ENCODE peak calls at places on chromosomes 12 and 14, in seven cellular contexts. C is transverse colon; R is small intestine; T is CD8-positive, alpha-beta memory T cell; S is keratinocyte; A is Panc1; L is psoas muscle. G is an unnamed sample.

GRCh38 chr12:48857278-48857994 is 5.5 kb upstream of the DDX23 start:
- DNase-seq in R (no peak), L (no peak), S (no peak), T (no peak), A (no peak), C (no peak), G (no peak)

GRCh38 chr14:25400607-25401206 is 350.8 kb upstream of the STXBP6 start:
- DNase-seq in C (peak; percentile 66), A (peak; percentile 15), T (no peak), L (no peak), R (peak; percentile 49), S (no peak), G (no peak)

GRCh38 chr12:58530421-58531067 is 389.8 kb downstream of the LRIG3 start:
- DNase-seq in L (no peak), C (no peak), T (no peak), R (no peak), A (no peak), S (no peak), G (no peak)

GRCh38 chr12:49043241-49043640 is 17.4 kb downstream of the KMT2D start:
- DNase-seq in C (no peak), S (no peak), T (no peak), L (no peak), A (no peak), R (no peak), G (no peak)

GRCh38 chr12:96425321-96425720 is 25.1 kb upstream of the CDK17 start:
- DNase-seq in S (no peak), C (no peak), A (no peak), L (no peak), R (no peak), T (no peak), G (no peak)

GRCh38 chr14:83847102-83847501 is 1682.8 kb upstream of the FLRT2 start:
- DNase-seq in A (no peak), S (no peak), R (no peak), C (no peak), T (no peak), L (no peak), G (no peak)

GRCh38 chr12:56988207-56988739 is 18.1 kb downstream of the ZBTB39 start:
- DNase-seq in A (no peak), C (no peak), L (no peak), R (no peak), S (no peak), T (no peak), G (no peak)

GRCh38 chr12:80412343-80412953 is 31.6 kb upstream of the PTPRQ start:
- DNase-seq in R (peak; percentile 27), C (no peak), L (no peak), T (no peak), A (peak; percentile 8), S (no peak), G (no peak)

GRCh38 chr14:100221419-100222218 is 17.3 kb upstream of the YY1 start:
- DNase-seq in L (no peak), C (peak; percentile 74), S (no peak), R (peak; percentile 89), T (peak; percentile 47), A (no peak), G (peak; percentile 42)

GRCh38 chr12:22527999-22528398 is 16.3 kb downstream of the C2CD5 start:
- DNase-seq in C (no peak), S (no peak), L (no peak), R (no peak), A (no peak), T (no peak), G (no peak)

GRCh38 chr14:38786921-38787320 is 316.1 kb downstream of the SEC23A start:
- DNase-seq in S (no peak), T (no peak), A (no peak), C (no peak), L (no peak), R (no peak), G (no peak)

GRCh38 chr14:95774265-95775160 is 60.6 kb upstream of the TCL1A start:
- DNase-seq in A (peak; percentile 58), R (peak; percentile 49), S (peak; percentile 9), C (peak; percentile 31), L (no peak), T (peak; percentile 7), G (peak; percentile 38)

GRCh38 chr14:34667007-34667406 is 37.1 kb upstream of the SNX6 start:
- DNase-seq in C (no peak), T (no peak), A (no peak), L (no peak), S (no peak), R (no peak), G (no peak)

GRCh38 chr12:5344131-5344530 is 87.8 kb upstream of the NTF3 start:
- DNase-seq in S (no peak), T (no peak), A (no peak), R (peak; percentile 27), L (no peak), C (no peak), G (no peak)

GRCh38 chr12:46983959-46984833 is 95.2 kb upstream of the PCED1B start:
- DNase-seq in T (no peak), C (peak; percentile 23), A (peak; percentile 51), L (no peak), S (no peak), R (peak; percentile 28), G (no peak)

GRCh38 chr14:64113279-64113678 is 180.9 kb downstream of the ESR2 start:
- DNase-seq in T (no peak), R (peak; percentile 97), S (no peak), L (peak; percentile 86), C (peak; percentile 75), A (no peak), G (no peak)

GRCh38 chr14:54512393-54512792 is 2.7 kb downstream of the CGRRF1 start:
- DNase-seq in R (no peak), S (no peak), L (no peak), A (no peak), C (no peak), T (no peak), G (no peak)

GRCh38 chr14:74507085-74507484 is 13.5 kb downstream of the ISCA2 start:
- DNase-seq in S (no peak), L (no peak), T (no peak), R (no peak), A (no peak), C (no peak), G (no peak)

GRCh38 chr14:94164685-94165431 is 9.3 kb upstream of the PPP4R4 start:
- DNase-seq in S (no peak), A (no peak), C (no peak), R (no peak), L (no peak), T (no peak), G (no peak)

GRCh38 chr12:3445127-3445978 is 45.6 kb upstream of the PRMT8 start:
- DNase-seq in R (peak; percentile 31), S (no peak), C (peak; percentile 16), T (no peak), A (no peak), L (no peak), G (no peak)

GRCh38 chr12:104694161-104694560 is 237.4 kb downstream of the CHST11 start:
- DNase-seq in C (no peak), L (no peak), A (no peak), T (no peak), R (no peak), S (no peak), G (no peak)

GRCh38 chr14:64807588-64807987 is 72.1 kb downstream of the SPTB start:
- DNase-seq in L (peak; percentile 65), T (no peak), C (no peak), A (no peak), S (no peak), R (no peak), G (no peak)

GRCh38 chr12:124928095-124928911 is 13.9 kb upstream of the UBC start:
- DNase-seq in C (peak; percentile 89), T (no peak), L (peak; percentile 92), R (peak; percentile 95), A (no peak), S (no peak), G (no peak)

DNA sequence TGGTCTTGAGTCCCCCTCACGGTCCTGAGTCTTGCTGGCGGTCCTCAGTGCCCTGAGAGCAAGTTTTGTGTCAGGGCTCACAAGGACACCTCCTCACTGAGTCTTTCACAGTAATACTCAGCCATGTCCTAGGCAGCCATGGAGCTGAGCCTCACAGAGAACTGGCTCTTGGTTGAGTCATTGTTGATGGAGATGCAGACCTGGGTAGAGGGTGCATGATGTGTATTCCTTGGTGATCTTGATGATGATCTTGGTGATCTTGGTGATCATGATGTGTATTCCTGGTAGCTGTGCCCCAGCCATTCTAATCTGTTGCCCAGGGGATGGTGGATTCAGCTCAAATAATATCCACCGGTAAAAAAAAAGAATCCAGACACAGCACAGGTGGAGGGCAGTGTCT is 495.4 kb downstream of the TMEM121 start:
- DNase-seq in R (no peak), T (no peak), L (no peak), C (no peak), S (no peak), A (no peak), G (no peak)
- H3K9me3 ChIP-seq in R (no peaks in the 10 kb centered on the region), T (no peaks in the 10 kb centered on the region), L (no peaks in the 10 kb centered on the region), C (no peaks in the 10 kb centered on the region), S (no peaks in the 10 kb centered on the region), A (no peaks in the 10 kb centered on the region), G (no peaks in the 10 kb centered on the region)

DNA sequence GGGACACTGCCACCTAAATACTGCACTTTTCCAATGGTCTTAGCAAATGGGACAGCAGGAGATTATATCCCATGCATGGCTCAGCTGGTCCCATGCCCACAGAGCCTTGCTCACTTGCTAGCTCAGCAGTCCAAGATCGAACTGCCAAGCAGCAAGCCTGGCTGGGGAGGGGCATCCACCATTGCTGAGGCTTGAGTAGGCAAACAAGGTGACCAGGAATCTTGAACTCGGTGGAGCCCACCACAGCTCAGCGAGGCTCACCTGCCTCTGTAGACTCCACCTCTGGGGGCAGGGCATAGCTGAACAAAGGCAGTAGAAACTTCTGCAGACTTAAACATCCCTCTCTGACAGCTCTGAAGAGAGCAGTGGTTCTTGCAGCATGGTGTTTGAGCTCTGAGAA is 370.8 kb upstream of the MGAT4C start:
- DNase-seq in C (no peak), A (no peak), L (no peak), T (no peak), S (no peak), R (no peak), G (no peak)
- H3K9me3 ChIP-seq in C (peaks cover 8% of the 10 kb centered on the region), A (peaks cover 9% of the 10 kb centered on the region), L (no peaks in the 10 kb centered on the region), T (no peaks in the 10 kb centered on the region), S (peaks cover 2% of the 10 kb centered on the region), R (no peaks in the 10 kb centered on the region), G (no peaks in the 10 kb centered on the region)

GRCh38 chr14:97277711-97278110 is 480.5 kb downstream of the VRK1 start:
- DNase-seq in S (no peak), T (no peak), C (no peak), R (no peak), L (no peak), A (no peak), G (no peak)
- H3K9me3 ChIP-seq in S (no peaks in the 10 kb centered on the region), T (no peaks in the 10 kb centered on the region), C (no peaks in the 10 kb centered on the region), R (no peaks in the 10 kb centered on the region), L (no peaks in the 10 kb centered on the region), A (no peaks in the 10 kb centered on the region), G (no peaks in the 10 kb centered on the region)

GRCh38 chr14:102923201-102923919 is 897 bp downstream of the AMN start:
- DNase-seq in S (no peak), R (peak; percentile 48), A (no peak), T (no peak), L (no peak), C (peak; percentile 36), G (no peak)

GRCh38 chr14:102923920-102924486 is 1.5 kb downstream of the AMN start:
- DNase-seq in L (no peak), A (no peak), R (peak; percentile 66), C (peak; percentile 29), T (no peak), S (no peak), G (no peak)

GRCh38 chr14:102920998-102921304 is 1.5 kb upstream of the AMN start:
- DNase-seq in L (no peak), A (no peak), C (no peak), S (no peak), T (no peak), R (no peak), G (no peak)

GRCh38 chr14:102920273-102920997 is 2.0 kb upstream of the AMN start:
- DNase-seq in T (no peak), C (no peak), L (no peak), A (no peak), S (no peak), R (no peak), G (no peak)

GRCh38 chr14:102922490-102923200 is at the start of gene AMN:
- DNase-seq in C (peak; percentile 82), R (peak; percentile 96), A (no peak), T (no peak), L (no peak), S (no peak), G (no peak)
- H3K9me3 ChIP-seq in C (no peaks in the 10 kb centered on the region), R (no peaks in the 10 kb centered on the region), A (no peaks in the 10 kb centered on the region), T (no peaks in the 10 kb centered on the region), L (no peaks in the 10 kb centered on the region), S (peaks cover 1% of the 10 kb centered on the region), G (no peaks in the 10 kb centered on the region)

G was measured in T-helper 17 cell.